ENCODE peak calls at places on chromosome 16, in six cellular contexts. S is left ventricle myocardium inferior; R is CD8-positive, alpha-beta memory T cell; U is aorta; Q is CD4-positive, CD25-positive, alpha-beta regulatory T cell; J is OCI-LY7. L is an unnamed sample. For H3K4me1, the result is how much of the 10 kb centered on the place peaks cover.

GRCh38 chr16:11610580-11610979 is 23.9 kb upstream of the LITAF start:
- DNase-seq in S (no peak), R (no peak), U (no peak), Q (peak), J (peak), L (no peak)

GRCh38 chr16:85041184-85041928 is 13.8 kb downstream of the KIAA0513 start:
- DNase-seq in S (no peak), R (no peak), U (no peak), Q (no peak), J (no peak), L (peak)

GRCh38 chr16:73213761-73214480 is 166.0 kb upstream of the ZFHX3 start:
- DNase-seq in S (no peak), R (no peak), U (no peak), Q (no peak), J (no peak), L (no peak)

GRCh38 chr16:73304008-73304814 is 256.3 kb upstream of the ZFHX3 start:
- DNase-seq in S (no peak), R (no peak), U (no peak), Q (no peak), J (no peak), L (no peak)

GRCh38 chr16:17211797-17212196 is 259.0 kb downstream of the XYLT1 start:
- DNase-seq in S (no peak), R (peak), U (no peak), Q (peak), J (peak), L (no peak)

GRCh38 chr16:88810868-88811599 is 694 bp downstream of the APRT start:
- DNase-seq in S (peak), R (no peak), U (peak), Q (peak), J (peak), L (peak)

GRCh38 chr16:55250641-55251550 is 73.1 kb upstream of the IRX6 start:
- DNase-seq in S (no peak), R (no peak), U (no peak), Q (no peak), J (no peak), L (no peak)

GRCh38 chr16:55703003-55704001 is 47.5 kb downstream of the SLC6A2 start:
- DNase-seq in S (no peak), R (no peak), U (no peak), Q (peak), J (peak), L (no peak)

GRCh38 chr16:31423241-31423640 is 4.9 kb downstream of the COX6A2 start:
- DNase-seq in S (no peak), R (no peak), U (no peak), Q (no peak), J (no peak), L (peak)

GRCh38 chr16:15947983-15948509 is 1.4 kb upstream of the ABCC1 start:
- DNase-seq in S (no peak), R (no peak), U (peak), Q (no peak), J (no peak), L (no peak)

GRCh38 chr16:31869511-31870201 is 4.0 kb upstream of the ZNF267 start:
- DNase-seq in S (no peak), R (peak), U (no peak), Q (peak), J (peak), L (no peak)

GRCh38 chr16:77840623-77841274 is 52.4 kb downstream of the VAT1L start:
- DNase-seq in S (no peak), R (no peak), U (no peak), Q (no peak), J (no peak), L (no peak)

GRCh38 chr16:9049241-9049640 is 42.2 kb upstream of the HAPSTR1 start:
- DNase-seq in S (no peak), R (no peak), U (no peak), Q (no peak), J (no peak), L (no peak)

GRCh38 chr16:6016530-6017184 is 919.1 kb upstream of the EEF2KMT start:
- DNase-seq in S (no peak), R (no peak), U (no peak), Q (no peak), J (peak), L (no peak)

GRCh38 chr16:89107209-89107582 is 13.5 kb downstream of the ACSF3 start:
- DNase-seq in S (no peak), R (no peak), U (peak), Q (no peak), J (no peak), L (no peak)

GRCh38 chr16:70638814-70639792 is 7.3 kb upstream of the IL34 start:
- DNase-seq in S (no peak), R (no peak), U (no peak), Q (no peak), J (no peak), L (no peak)

GRCh38 chr16:57345666-57346204 is 12.8 kb upstream of the CCL22 start:
- DNase-seq in S (no peak), R (no peak), U (no peak), Q (no peak), J (no peak), L (no peak)

GRCh38 chr16:81996664-81997529 is 14.4 kb downstream of the SDR42E1 start:
- DNase-seq in S (no peak), R (no peak), U (no peak), Q (no peak), J (peak), L (no peak)

GRCh38 chr16:12609937-12610699 is 193.6 kb downstream of the CPPED1 start:
- DNase-seq in S (no peak), R (no peak), U (no peak), Q (no peak), J (no peak), L (no peak)

GRCh38 chr16:1413684-1414531 is 596 bp downstream of the UNKL start:
- DNase-seq in S (peak), R (peak), U (peak), Q (peak), J (peak), L (peak)

GRCh38 chr16:2592786-2593185 is 55.0 kb downstream of the PDPK1 start:
- DNase-seq in S (no peak), R (no peak), U (peak), Q (no peak), J (no peak), L (no peak)

GRCh38 chr16:56360117-56361008 is 65.0 kb downstream of the AMFR start:
- DNase-seq in S (no peak), R (no peak), U (no peak), Q (no peak), J (no peak), L (no peak)

GRCh38 chr16:1538804-1539520 is 5.5 kb downstream of the TMEM204 start:
- DNase-seq in S (no peak), R (peak), U (peak), Q (peak), J (peak), L (peak)

GRCh38 chr16:47774661-47775060 is 313.5 kb downstream of the PHKB start:
- DNase-seq in S (no peak), R (no peak), U (no peak), Q (no peak), J (no peak), L (no peak)

GRCh38 chr16:87150359-87151280 is 166.6 kb downstream of the C16orf95 start:
- DNase-seq in S (no peak), R (no peak), U (no peak), Q (no peak), J (no peak), L (no peak)

GRCh38 chr16:83967838-83968482 is at the start of gene NECAB2:
- DNase-seq in S (peak), R (no peak), U (no peak), Q (no peak), J (peak), L (peak)

GRCh38 chr16:19210968-19211367 is 42.9 kb downstream of the SYT17 start:
- DNase-seq in S (no peak), R (no peak), U (no peak), Q (no peak), J (peak), L (no peak)

GRCh38 chr16:79042886-79043285 is 557.7 kb downstream of the MAF start:
- DNase-seq in S (no peak), R (no peak), U (no peak), Q (peak), J (no peak), L (no peak)

GRCh38 chr16:10256855-10257641 is 74.8 kb upstream of the GRIN2A start:
- DNase-seq in S (no peak), R (peak), U (peak), Q (peak), J (peak), L (no peak)

GRCh38 chr16:84839054-84839453 is 19.3 kb downstream of the CRISPLD2 start:
- DNase-seq in S (no peak), R (no peak), U (no peak), Q (no peak), J (no peak), L (peak)

GRCh38 chr16:57041182-57042156 is 50.9 kb upstream of the CPNE2 start:
- DNase-seq in S (no peak), R (peak), U (no peak), Q (peak), J (peak), L (no peak)

GRCh38 chr16:88442811-88443576 is 10.1 kb upstream of the ZFPM1 start:
- DNase-seq in S (peak), R (peak), U (peak), Q (peak), J (peak), L (peak)

GRCh38 chr16:70454221-70455034 is at the start of gene FCSK:
- DNase-seq in S (peak), R (peak), U (peak), Q (peak), J (peak), L (peak)

GRCh38 chr16:49179714-49180330 is 101.8 kb downstream of the CBLN1 start:
- DNase-seq in S (no peak), R (no peak), U (no peak), Q (no peak), J (no peak), L (no peak)

GRCh38 chr16:62751218-62751617 is 715.0 kb upstream of the CDH8 start:
- DNase-seq in S (no peak), R (no peak), U (no peak), Q (no peak), J (no peak), L (no peak)

GRCh38 chr16:30148101-30148500 is 25.1 kb upstream of the MAPK3 start:
- DNase-seq in S (no peak), R (no peak), U (no peak), Q (no peak), J (no peak), L (no peak)

GRCh38 chr16:50591800-50592771 is 43.9 kb downstream of the NKD1 start:
- DNase-seq in S (peak), R (no peak), U (peak), Q (no peak), J (no peak), L (peak)

GRCh38 chr16:55470533-55471371 is 8.2 kb upstream of the MMP2 start:
- DNase-seq in S (no peak), R (no peak), U (no peak), Q (no peak), J (no peak), L (no peak)

GRCh38 chr16:84144301-84144858 is 597 bp downstream of the HSDL1 start:
- DNase-seq in S (peak), R (peak), U (peak), Q (peak), J (peak), L (no peak)

DNA sequence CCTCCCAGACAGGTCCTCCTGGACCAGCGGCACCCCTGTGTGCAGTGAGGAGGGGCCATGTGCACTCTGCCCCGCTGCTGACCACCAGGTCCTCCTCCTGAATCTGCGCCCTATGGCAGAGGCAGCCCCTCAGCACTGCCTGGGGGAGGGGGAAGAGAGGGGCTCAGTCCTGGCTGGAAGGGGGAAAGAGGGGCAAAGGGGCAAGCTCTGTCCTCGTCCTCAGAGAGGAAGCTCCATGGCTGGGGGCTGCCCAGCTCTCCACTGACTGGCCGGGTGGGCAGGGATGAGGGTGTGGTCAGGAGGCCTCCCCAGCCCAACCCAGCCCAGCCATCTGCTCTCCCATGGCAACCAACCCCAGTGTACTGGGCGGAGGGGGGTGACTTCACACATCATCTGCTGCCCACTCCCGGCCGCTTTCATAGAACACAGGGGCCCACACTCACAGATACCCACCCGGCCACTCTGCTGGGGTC is 5.5 kb upstream of the BCAR1 start:
- DNase-seq in S (no peak), R (no peak), U (peak), Q (no peak), J (no peak), L (peak)
- H3K4me1 ChIP-seq in S (half or more), R (under half), U (under half), Q (under half), J (under half), L (half or more)

GRCh38 chr16:80994451-80994850 is 12.2 kb downstream of the CMC2 start:
- DNase-seq in S (no peak), R (no peak), U (no peak), Q (no peak), J (no peak), L (no peak)

GRCh38 chr16:80991792-80992430 is 14.8 kb downstream of the CMC2 start:
- DNase-seq in S (no peak), R (no peak), U (no peak), Q (no peak), J (no peak), L (no peak)

GRCh38 chr16:80990978-80991377 is 15.7 kb downstream of the CMC2 start:
- DNase-seq in S (no peak), R (no peak), U (no peak), Q (no peak), J (no peak), L (no peak)

GRCh38 chr16:80992676-80993292 is 13.9 kb downstream of the CMC2 start:
- DNase-seq in S (no peak), R (no peak), U (no peak), Q (no peak), J (no peak), L (no peak)

DNA sequence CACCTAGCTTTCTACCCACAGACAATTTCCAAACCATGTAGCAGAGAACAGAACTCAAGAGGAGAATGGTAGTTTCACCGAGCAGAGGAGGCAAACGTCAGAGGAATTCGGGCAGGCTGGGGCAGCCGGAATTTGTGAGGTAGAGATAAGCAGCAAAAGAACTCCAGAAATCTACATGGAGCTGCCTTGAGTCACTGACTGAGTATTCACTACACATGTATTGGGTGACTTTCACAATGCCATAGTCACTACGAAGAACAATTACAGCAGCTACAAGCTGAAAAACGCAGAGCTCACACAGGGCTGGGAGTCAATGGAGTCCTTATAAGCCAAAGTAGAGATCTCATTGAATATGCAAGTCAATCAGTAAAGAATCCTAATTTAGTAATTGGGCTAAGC is 13.4 kb downstream of the CMC2 start:
- DNase-seq in S (no peak), R (no peak), U (no peak), Q (no peak), J (no peak), L (no peak)
- H3K4me1 ChIP-seq in S (under half), R (under half), U (under half), Q (under half), J (under half), L (under half)

GRCh38 chr16:68097088-68097487 is 11.9 kb downstream of the NFATC3 start:
- DNase-seq in S (no peak), R (no peak), U (no peak), Q (no peak), J (no peak), L (no peak)
- H3K4me1 ChIP-seq in S (under half), R (half or more), U (under half), Q (half or more), J (under half), L (half or more)

DNA sequence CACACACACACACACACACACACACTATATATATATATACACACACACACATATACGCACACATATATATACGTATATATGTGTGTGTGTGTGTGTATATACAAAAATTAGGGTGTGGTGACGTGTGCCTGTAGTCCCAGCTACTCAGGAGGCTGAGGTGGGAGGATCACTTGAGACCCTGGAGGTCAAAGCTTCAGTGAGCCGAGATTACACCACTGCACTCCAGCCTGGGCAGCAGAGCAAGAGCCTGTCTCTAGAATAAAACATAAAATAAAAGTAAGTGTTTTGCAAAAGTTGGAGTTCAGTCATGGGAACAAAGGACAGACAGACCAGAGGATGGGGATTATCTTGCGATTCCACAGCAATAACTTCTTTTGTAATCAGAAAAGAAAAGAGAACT is 10.8 kb downstream of the NUPR1 start:
- DNase-seq in S (no peak), R (no peak), U (no peak), Q (no peak), J (no peak), L (no peak)
- H3K4me1 ChIP-seq in S (under half), R (under half), U (under half), Q (under half), J (under half), L (under half)